ENCODE peak calls at places on chromosome 5, in four cellular contexts. Y is HepG2, O is GM12878, J is K562. G is an unnamed sample.

GRCh38 chr5:160036243-160036642 is 27.3 kb downstream of the TTC1 start:
- DNase-seq in Y (no peak), O (no peak), J (no peak), G (no peak)

GRCh38 chr5:69416699-69417098 is 1.8 kb downstream of the MARVELD2 start:
- DNase-seq in Y (no peak), O (no peak), J (no peak), G (no peak)

GRCh38 chr5:23451156-23451555 is 56.3 kb upstream of the PRDM9 start:
- DNase-seq in Y (no peak), O (no peak), J (no peak), G (no peak)

GRCh38 chr5:75611324-75612210 is at the start of gene ANKDD1B:
- DNase-seq in Y (no peak), O (no peak), J (no peak), G (peak)

GRCh38 chr5:113294341-113295110 is 140.3 kb downstream of the TSSK1B start:
- DNase-seq in Y (no peak), O (no peak), J (peak), G (peak)

GRCh38 chr5:166781729-166782128 is 1509.7 kb upstream of the WWC1 start:
- DNase-seq in Y (no peak), O (no peak), J (no peak), G (peak)

GRCh38 chr5:147168578-147169327 is 66.1 kb upstream of the STK32A start:
- DNase-seq in Y (peak), O (no peak), J (no peak), G (no peak)

GRCh38 chr5:16617272-16617973 is 626 bp upstream of the RETREG1 start:
- DNase-seq in Y (no peak), O (no peak), J (no peak), G (peak)

GRCh38 chr5:90809695-90810094 is 251.1 kb downstream of the ADGRV1 start:
- DNase-seq in Y (no peak), O (no peak), J (no peak), G (peak)

GRCh38 chr5:137218896-137219295 is 280.2 kb downstream of the SPOCK1 start:
- DNase-seq in Y (no peak), O (no peak), J (no peak), G (no peak)

GRCh38 chr5:103119067-103119764 is 722 bp downstream of the GIN1 start:
- DNase-seq in Y (peak), O (peak), J (no peak), G (peak)

GRCh38 chr5:69493235-69493925 is 790 bp downstream of the OCLN start:
- DNase-seq in Y (no peak), O (no peak), J (no peak), G (peak)

GRCh38 chr5:131386124-131386523 is 122.3 kb downstream of the CDC42SE2 start:
- DNase-seq in Y (no peak), O (no peak), J (no peak), G (no peak)

GRCh38 chr5:90802695-90803317 is 244.2 kb downstream of the ADGRV1 start:
- DNase-seq in Y (peak), O (no peak), J (peak), G (peak)

GRCh38 chr5:40984884-40985283 is 75.6 kb downstream of the C7 start:
- DNase-seq in Y (no peak), O (no peak), J (no peak), G (no peak)

GRCh38 chr5:9233712-9234111 is 312.2 kb downstream of the SEMA5A start:
- DNase-seq in Y (no peak), O (no peak), J (no peak), G (no peak)

GRCh38 chr5:33346534-33346933 is 94.2 kb upstream of the TARS1 start:
- DNase-seq in Y (no peak), O (no peak), J (no peak), G (no peak)

GRCh38 chr5:93055971-93056370 is 525.0 kb downstream of the NR2F1-AS1 start:
- DNase-seq in Y (no peak), O (no peak), J (no peak), G (no peak)

GRCh38 chr5:101643793-101644192 is 652.3 kb downstream of the SLCO4C1 start:
- DNase-seq in Y (no peak), O (no peak), J (no peak), G (no peak)

GRCh38 chr5:151156732-151157402 is 712 bp downstream of the ANXA6 start:
- DNase-seq in Y (no peak), O (no peak), J (no peak), G (peak)

GRCh38 chr5:171395042-171395441 is 7.4 kb downstream of the NPM1 start:
- DNase-seq in Y (no peak), O (no peak), J (no peak), G (no peak)

GRCh38 chr5:92760550-92760949 is 820.5 kb downstream of the NR2F1-AS1 start:
- DNase-seq in Y (no peak), O (no peak), J (no peak), G (no peak)

GRCh38 chr5:180491496-180491895 is 2.7 kb upstream of the CNOT6 start:
- DNase-seq in Y (no peak), O (no peak), J (no peak), G (no peak)

GRCh38 chr5:65108786-65109743 is 340.3 kb downstream of the CWC27 start:
- DNase-seq in Y (no peak), O (no peak), J (no peak), G (no peak)

GRCh38 chr5:128635379-128635778 is 97.3 kb upstream of the FBN2 start:
- DNase-seq in Y (no peak), O (no peak), J (no peak), G (no peak)

GRCh38 chr5:117945261-117945660 is 1043.1 kb downstream of the DTWD2 start:
- DNase-seq in Y (no peak), O (no peak), J (no peak), G (no peak)

GRCh38 chr5:92907914-92908606 is 673.0 kb downstream of the NR2F1-AS1 start:
- DNase-seq in Y (peak), O (peak), J (no peak), G (no peak)

GRCh38 chr5:23614422-23614821 is 107.0 kb downstream of the PRDM9 start:
- DNase-seq in Y (no peak), O (no peak), J (no peak), G (no peak)

DNA sequence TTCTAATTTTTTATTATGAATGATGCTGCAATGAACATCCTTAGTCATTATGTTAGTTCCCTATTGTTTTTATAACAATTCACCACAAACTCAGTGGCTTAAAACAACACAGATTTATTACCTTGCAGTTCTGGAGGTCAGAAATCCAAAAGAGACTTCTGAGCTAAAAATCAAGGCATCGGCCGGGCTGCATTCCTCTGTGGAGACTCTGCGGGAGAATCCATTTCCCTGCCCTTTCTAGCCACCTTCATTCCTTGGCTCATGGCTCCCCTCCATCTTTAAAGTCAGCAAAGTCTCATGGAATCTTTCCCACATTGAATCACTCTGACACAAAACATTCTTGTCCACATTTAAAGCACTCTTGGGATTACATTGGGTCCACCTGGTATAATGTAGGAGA is 38.6 kb downstream of the SNX18 start:
- DNase-seq in Y (no peak), O (no peak), J (no peak), G (no peak)
- TF ChIP-seq ZBTB33 in Y (no peak), O (no peak), J (no peak), G (no peak)

DNA sequence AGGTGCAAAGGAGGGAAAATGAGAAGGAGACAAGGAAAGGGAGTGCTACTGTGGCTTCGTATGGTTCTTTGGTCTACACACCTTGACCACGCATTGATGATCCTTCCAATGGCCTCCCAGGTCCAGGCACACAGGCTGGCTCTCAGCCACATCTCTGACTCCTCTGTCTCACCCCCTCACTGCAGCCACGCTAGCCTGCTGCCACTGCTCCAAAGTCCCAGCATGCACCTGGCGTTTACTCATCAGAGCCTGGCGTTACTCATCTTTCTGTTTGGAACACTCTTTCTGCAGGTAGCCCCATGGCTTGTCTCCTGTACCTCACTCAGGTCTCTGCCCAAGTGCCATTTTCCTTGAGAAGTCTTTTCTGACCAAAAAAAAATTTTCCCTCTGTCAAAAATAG is 195.5 kb downstream of the SNCAIP start:
- DNase-seq in Y (no peak), O (no peak), J (no peak), G (no peak)
- TF ChIP-seq MXI1 in Y (no peak), O (no peak), J (no peak), G (no peak)

GRCh38 chr5:170275376-170275994 is 22.1 kb downstream of the LCP2 start:
- DNase-seq in Y (no peak), O (no peak), J (no peak), G (no peak)

GRCh38 chr5:170270670-170271069 is 26.9 kb downstream of the LCP2 start:
- DNase-seq in Y (no peak), O (no peak), J (no peak), G (no peak)

GRCh38 chr5:170269579-170269978 is 28.0 kb downstream of the LCP2 start:
- DNase-seq in Y (no peak), O (no peak), J (no peak), G (no peak)

GRCh38 chr5:170277953-170278352 is 19.6 kb downstream of the LCP2 start:
- DNase-seq in Y (no peak), O (no peak), J (no peak), G (no peak)

DNA sequence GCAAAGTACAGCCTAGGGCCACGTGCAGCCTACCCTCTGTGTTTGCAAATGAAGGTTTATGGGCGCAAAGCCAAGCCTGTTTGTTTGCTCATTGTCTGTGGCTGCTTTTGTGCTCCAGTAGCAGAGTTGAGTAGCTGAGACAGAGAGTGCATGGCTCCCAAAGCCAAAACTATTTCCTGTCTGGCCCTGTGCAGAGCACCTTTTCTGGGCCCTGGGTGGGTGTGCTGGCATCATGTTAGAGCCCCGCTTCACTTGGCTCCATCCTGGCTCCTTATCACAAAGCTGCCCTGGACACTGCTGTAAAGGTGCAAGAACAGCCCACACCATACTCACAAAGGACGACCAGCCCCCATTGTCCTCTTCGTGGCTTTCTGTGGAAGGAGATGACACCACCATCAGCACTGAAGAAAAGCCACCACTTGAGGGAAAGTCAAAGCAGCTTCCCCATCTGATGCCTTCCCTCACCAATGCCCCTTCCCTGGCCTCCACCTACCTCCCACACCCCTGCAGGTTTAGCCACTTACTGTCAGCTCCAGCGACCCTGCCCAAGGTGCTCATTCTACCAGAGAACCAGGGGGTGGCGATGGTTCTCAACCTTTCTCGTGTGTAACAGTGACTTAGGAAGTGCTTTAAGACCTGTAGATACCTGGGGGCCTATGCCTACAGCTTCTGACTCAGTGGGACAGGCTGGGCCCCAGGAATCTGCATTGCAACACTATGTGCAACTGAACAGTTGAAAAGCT is 23.4 kb downstream of the LCP2 start:
- DNase-seq in Y (no peak), O (no peak), J (peak), G (peak)
- TF ChIP-seq ZBTB33 in Y (no peak), O (no peak), J (no peak), G (no peak)

GRCh38 chr5:1006656-1007071 is 1.9 kb upstream of the NKD2 start:
- DNase-seq in Y (no peak), O (no peak), J (no peak), G (no peak)

GRCh38 chr5:1004598-1005361 is 3.8 kb upstream of the NKD2 start:
- DNase-seq in Y (no peak), O (no peak), J (peak), G (peak)

GRCh38 chr5:1007221-1007680 is 1.4 kb upstream of the NKD2 start:
- DNase-seq in Y (no peak), O (no peak), J (no peak), G (no peak)

GRCh38 chr5:1005904-1006655 is 2.5 kb upstream of the NKD2 start:
- DNase-seq in Y (no peak), O (no peak), J (no peak), G (no peak)

GRCh38 chr5:1005362-1005851 is 3.2 kb upstream of the NKD2 start:
- DNase-seq in Y (no peak), O (no peak), J (no peak), G (no peak)
- TF ChIP-seq MXI1 in Y (no peak), O (no peak), J (no peak), G (no peak)

DNA sequence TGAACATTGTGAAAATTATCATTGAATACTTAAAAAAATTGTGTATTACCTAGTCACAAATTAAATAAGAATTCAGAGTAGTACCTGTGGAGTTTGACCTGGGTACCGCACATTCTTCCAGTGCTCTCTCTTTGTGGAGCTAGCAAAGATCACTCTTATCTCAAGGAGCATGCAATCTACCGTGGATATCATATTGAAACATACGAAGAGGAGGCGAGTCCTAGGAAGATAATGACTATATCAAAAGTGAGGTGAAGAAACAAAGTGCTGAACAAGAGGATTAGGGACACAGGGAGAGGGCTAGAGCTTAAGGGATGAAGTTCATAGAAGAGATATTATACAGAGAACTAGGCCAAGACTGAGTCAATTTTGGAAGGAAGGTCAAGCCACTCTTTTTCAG is 55.9 kb upstream of the NR3C1 start:
- DNase-seq in Y (no peak), O (no peak), J (peak), G (no peak)
- TF ChIP-seq ZBTB33 in Y (no peak), O (no peak), J (no peak), G (no peak)

GRCh38 chr5:149210968-149211495 is 60.6 kb upstream of the AFAP1L1 start:
- DNase-seq in Y (no peak), O (no peak), J (no peak), G (no peak)

GRCh38 chr5:149212203-149212951 is 59.3 kb upstream of the AFAP1L1 start:
- DNase-seq in Y (no peak), O (no peak), J (no peak), G (no peak)

GRCh38 chr5:149213264-149213663 is 58.4 kb upstream of the AFAP1L1 start:
- DNase-seq in Y (no peak), O (no peak), J (no peak), G (no peak)

GRCh38 chr5:149210229-149210628 is 61.4 kb upstream of the AFAP1L1 start:
- DNase-seq in Y (peak), O (no peak), J (no peak), G (no peak)

GRCh38 chr5:149211566-149211965 is 60.1 kb upstream of the AFAP1L1 start:
- DNase-seq in Y (no peak), O (no peak), J (no peak), G (no peak)
- TF ChIP-seq MXI1 in Y (no peak), O (no peak), J (no peak), G (no peak)